ENCODE peak calls at places on chromosomes 13 and 19, in five cellular contexts. P is activated CD8-positive, alpha-beta memory T cell treated with anti-CD3 and anti-CD28 coated beads for 48 hours; I is choroid plexus epithelial cell; B is frontal cortex; N is naive thymus-derived CD8-positive, alpha-beta T cell. E is an unnamed sample.
A peak's percentile ranks its signal among the peaks of the same experiment; 100 is the strongest.

GRCh38 chr19:56080669-56081401 is 40.3 kb downstream of the ZNF787 start:
- DNase-seq in P (peak; percentile 63), I (peak; percentile 92), B (no peak), N (peak; percentile 41), E (peak; percentile 48)

GRCh38 chr13:19587635-19588300 is 26.4 kb upstream of the TPTE2 start:
- DNase-seq in P (no peak), I (peak; percentile 78), B (no peak), N (peak; percentile 35), E (no peak)

GRCh38 chr19:10565028-10565566 is 713 bp downstream of the KRI1 start:
- DNase-seq in P (no peak), I (peak; percentile 44), B (peak; percentile 55), N (peak; percentile 44), E (no peak)

GRCh38 chr13:113126265-113127150 is 3.9 kb downstream of the F10 start:
- DNase-seq in P (no peak), I (no peak), B (no peak), N (no peak), E (no peak)

GRCh38 chr13:109509154-109509905 is 277.1 kb downstream of the IRS2 start:
- DNase-seq in P (no peak), I (peak; percentile 80), B (no peak), N (no peak), E (no peak)

GRCh38 chr19:18017275-18018083 is 9.5 kb downstream of the ARRDC2 start:
- DNase-seq in P (no peak), I (peak; percentile 36), B (no peak), N (no peak), E (no peak)

GRCh38 chr13:112947796-112948195 is 21.2 kb upstream of the MCF2L start:
- DNase-seq in P (no peak), I (no peak), B (no peak), N (no peak), E (no peak)

GRCh38 chr13:106104281-106104901 is 431.1 kb downstream of the EFNB2 start:
- DNase-seq in P (no peak), I (peak; percentile 79), B (no peak), N (no peak), E (no peak)

GRCh38 chr19:38308926-38309614 is 5.0 kb downstream of the C19orf33 start:
- DNase-seq in P (no peak), I (no peak), B (no peak), N (no peak), E (no peak)

GRCh38 chr13:113202912-113203311 is 5.6 kb downstream of the PCID2 start:
- DNase-seq in P (no peak), I (no peak), B (no peak), N (no peak), E (no peak)

GRCh38 chr13:31236211-31236786 is 36.5 kb downstream of the B3GLCT start:
- DNase-seq in P (no peak), I (peak; percentile 78), B (no peak), N (no peak), E (no peak)

GRCh38 chr19:52492991-52493470 is 34.4 kb upstream of the ZNF808 start:
- DNase-seq in P (no peak), I (no peak), B (no peak), N (no peak), E (no peak)

GRCh38 chr13:49517461-49517860 is 21.7 kb downstream of the PHF11 start:
- DNase-seq in P (no peak), I (peak; percentile 47), B (no peak), N (no peak), E (no peak)

GRCh38 chr19:11091343-11092153 is 2.3 kb downstream of the LDLR start:
- DNase-seq in P (no peak), I (peak; percentile 91), B (no peak), N (peak; percentile 54), E (peak; percentile 7)

GRCh38 chr19:49744946-49745381 is 18.1 kb downstream of the TSKS start:
- DNase-seq in P (no peak), I (no peak), B (no peak), N (no peak), E (no peak)

GRCh38 chr19:12664406-12665280 is 1.9 kb downstream of the MAN2B1 start:
- DNase-seq in P (no peak), I (no peak), B (no peak), N (no peak), E (no peak)

GRCh38 chr13:39970177-39970846 is 314.9 kb downstream of the COG6 start:
- DNase-seq in P (no peak), I (no peak), B (no peak), N (no peak), E (no peak)

E was measured in hypothalamus.